ENCODE peak calls at places on chromosomes 12 and 14, in five cellular contexts. U is upper lobe of left lung, I is left lung, G is epithelial cell of esophagus, B is B cell. M is an unnamed sample.

GRCh38 chr12:1936406-1937320 is 18.2 kb upstream of the CACNA2D4 start:
- DNase-seq in U (peak), G (peak), I (no peak), B (no peak), M (no peak)

GRCh38 chr12:111753144-111753881 is 13.4 kb upstream of the ALDH2 start:
- DNase-seq in G (peak), B (peak), I (peak), U (peak), M (no peak)

GRCh38 chr12:93947486-93947885 is 200.9 kb upstream of the PLXNC1 start:
- DNase-seq in G (no peak), I (no peak), U (no peak), B (no peak), M (no peak)

GRCh38 chr12:76026643-76027063 is 4.9 kb downstream of the PHLDA1 start:
- DNase-seq in B (no peak), G (peak), I (no peak), U (no peak), M (no peak)

GRCh38 chr12:57905812-57906475 is 35.4 kb upstream of the ATP23 start:
- DNase-seq in G (no peak), U (no peak), B (no peak), I (no peak), M (no peak)

GRCh38 chr12:95808146-95808545 is 17.6 kb upstream of the NTN4 start:
- DNase-seq in G (no peak), B (no peak), I (no peak), U (no peak), M (no peak)

GRCh38 chr12:100794441-100795192 is at the start of gene ANO4:
- DNase-seq in B (no peak), G (no peak), U (no peak), I (no peak), M (no peak)

GRCh38 chr14:75993567-75994041 is 8.0 kb downstream of the IFT43 start:
- DNase-seq in B (no peak), G (no peak), U (no peak), I (no peak), M (no peak)

GRCh38 chr12:107558816-107559382 is 126.7 kb upstream of the PWP1 start:
- DNase-seq in U (no peak), G (no peak), B (no peak), I (no peak), M (no peak)

GRCh38 chr14:56874375-56874774 is 64.1 kb upstream of the OTX2 start:
- DNase-seq in G (peak), I (no peak), U (peak), B (no peak), M (no peak)
- TF ChIP-seq CTCF in G (peak), I (no peak), U (peak), B (no peak), M (no peak)

GRCh38 chr14:81927069-81927468 is 393.4 kb upstream of the SEL1L start:
- DNase-seq in I (no peak), G (no peak), U (no peak), B (no peak), M (no peak)
- TF ChIP-seq CTCF in I (no peak), G (no peak), U (no peak), B (no peak), M (no peak)

GRCh38 chr12:53481957-53482586 is 17.2 kb downstream of the MAP3K12 start:
- DNase-seq in U (no peak), G (peak), B (peak), I (no peak), M (peak)
- TF ChIP-seq CTCF in U (peak), G (peak), B (peak), I (no peak), M (peak)

GRCh38 chr14:69287096-69287991 is 27.4 kb downstream of the GALNT16 start:
- DNase-seq in U (no peak), B (no peak), G (no peak), I (no peak), M (no peak)

GRCh38 chr14:69289811-69290520 is 30.0 kb downstream of the GALNT16 start:
- DNase-seq in G (no peak), I (no peak), B (no peak), U (no peak), M (no peak)

GRCh38 chr14:69288956-69289705 is 29.2 kb downstream of the GALNT16 start:
- DNase-seq in I (no peak), B (no peak), U (no peak), G (no peak), M (no peak)

GRCh38 chr14:69285661-69286255 is 25.8 kb downstream of the GALNT16 start:
- DNase-seq in G (no peak), U (no peak), I (no peak), B (no peak), M (no peak)

DNA sequence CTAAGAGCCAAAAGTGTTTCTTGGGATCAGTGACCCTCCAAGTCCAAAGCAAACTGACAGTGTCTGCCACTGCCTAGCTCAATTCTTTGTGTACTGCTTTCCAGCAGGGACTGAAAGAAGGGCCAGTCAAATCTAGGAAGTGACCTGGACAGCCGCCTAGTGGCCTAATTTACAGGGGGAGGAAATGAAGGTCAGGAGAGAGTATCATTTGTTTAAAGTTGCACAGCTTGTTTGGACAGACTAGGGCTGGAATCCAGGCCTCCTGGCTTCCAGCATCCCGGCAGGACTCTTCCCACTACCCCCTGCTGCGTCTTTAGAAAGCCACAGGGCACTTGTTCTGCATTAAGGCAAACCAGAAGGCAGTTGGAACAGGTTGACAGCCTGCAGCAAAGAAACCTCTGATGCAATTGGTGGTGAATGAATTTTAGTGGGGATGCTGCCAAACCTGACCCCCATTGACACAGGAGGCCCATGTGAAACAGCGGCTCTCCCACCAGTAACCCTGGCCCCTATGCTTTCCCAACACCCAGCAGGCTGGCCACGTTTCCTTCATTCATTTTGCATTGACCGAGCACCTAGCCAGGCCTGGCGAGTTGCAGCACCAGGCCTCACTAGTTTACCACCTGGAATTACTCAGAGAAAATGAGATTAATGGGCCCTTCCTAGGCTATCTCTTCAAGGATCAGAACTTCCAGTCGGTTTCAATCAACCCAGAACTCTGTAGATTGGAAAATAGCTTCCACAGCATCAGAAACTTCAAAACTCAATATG is 28.2 kb downstream of the GALNT16 start:
- DNase-seq in I (no peak), U (no peak), G (no peak), B (no peak), M (no peak)
- TF ChIP-seq CTCF in I (no peak), U (no peak), G (peak), B (no peak), M (peak)

DNA sequence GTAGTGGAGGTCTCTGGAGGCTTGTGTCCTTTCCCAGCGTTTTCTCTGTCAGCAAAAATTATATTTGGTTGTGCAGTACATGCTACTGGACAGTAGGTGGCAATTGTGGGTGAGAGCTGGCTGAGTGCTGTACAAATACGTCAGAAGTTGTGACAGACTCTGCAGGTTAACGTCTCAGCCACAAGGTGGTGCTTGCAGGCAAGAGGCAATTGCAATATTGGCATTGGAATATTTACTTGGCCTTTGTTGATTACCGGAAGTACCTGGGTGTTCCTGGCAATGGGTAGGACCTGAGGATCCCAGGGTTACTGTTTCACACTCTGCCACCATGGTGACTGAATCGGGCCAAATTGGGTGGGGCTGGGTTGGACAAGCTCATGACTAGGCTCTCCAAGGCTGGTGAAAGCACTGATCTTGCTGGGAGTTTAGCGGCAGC is 333.9 kb upstream of the LMO3 start:
- DNase-seq in I (no peak), B (no peak), U (peak), G (peak), M (no peak)
- TF ChIP-seq CTCF in I (peak), B (no peak), U (peak), G (peak), M (peak)

DNA sequence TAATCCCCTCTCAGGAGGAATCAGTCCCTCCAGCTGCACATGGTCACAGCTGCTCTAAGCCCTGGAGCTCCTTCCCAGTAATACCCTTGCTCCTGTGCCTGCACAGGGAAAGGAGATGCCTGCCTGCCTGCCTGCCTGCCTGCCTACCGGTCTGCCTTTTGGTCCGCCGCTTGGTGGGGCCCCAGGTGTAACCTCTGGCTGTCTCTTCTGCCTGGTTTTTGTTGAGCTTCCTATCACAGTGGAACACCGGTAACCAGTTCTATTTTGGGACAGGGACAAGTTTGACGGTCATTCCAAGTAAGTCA is 99.8 kb downstream of the DAD1 start:
- DNase-seq in G (no peak), B (no peak), I (no peak), U (no peak), M (no peak)
- TF ChIP-seq CTCF in G (no peak), B (no peak), I (no peak), U (no peak), M (no peak)

DNA sequence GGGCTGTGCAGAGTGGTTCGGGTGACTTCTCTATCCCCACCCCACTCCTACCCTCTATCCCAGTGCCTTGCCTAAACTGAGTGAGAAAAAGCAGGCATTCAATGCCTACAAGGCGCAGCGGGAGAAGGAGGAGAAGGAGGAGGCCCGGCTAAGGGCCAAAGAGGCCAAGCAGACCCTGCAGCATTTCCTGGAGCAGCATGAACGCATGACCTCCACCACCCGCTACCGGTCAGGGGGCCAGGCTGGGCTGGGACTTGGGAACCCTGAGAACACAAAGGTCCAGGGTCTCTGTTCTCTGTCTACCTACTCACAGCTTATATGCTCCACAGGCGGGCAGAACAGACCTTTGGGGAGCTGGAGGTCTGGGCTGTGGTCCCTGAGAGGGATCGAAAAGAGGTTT is 11.7 kb downstream of the PRPF40B start:
- DNase-seq in I (no peak), G (no peak), B (no peak), U (no peak), M (no peak)
- TF ChIP-seq CTCF in I (no peak), G (no peak), B (no peak), U (no peak), M (no peak)

M was measured in chondrocyte.